ENCODE peak calls at places on chromosomes 13 and 19, in four cellular contexts. S, P, G and O are unnamed samples.

GRCh38 chr19:4122480-4122879 is 1.4 kb downstream of the MAP2K2 start:
- DNase-seq in S (no peak), P (no peak), G (no peak), O (no peak)

GRCh38 chr13:101875717-101876393 is 423.4 kb downstream of the ITGBL1 start:
- DNase-seq in S (no peak), P (peak), G (no peak), O (no peak)

GRCh38 chr13:39215971-39216370 is 177.7 kb downstream of the NHLRC3 start:
- DNase-seq in S (no peak), P (no peak), G (no peak), O (no peak)

GRCh38 chr13:63425131-63425530 is 2009.5 kb upstream of the PCDH20 start:
- DNase-seq in S (no peak), P (peak), G (no peak), O (no peak)

GRCh38 chr19:13797058-13797440 is 1.8 kb downstream of the ZSWIM4 start:
- DNase-seq in S (no peak), P (no peak), G (no peak), O (no peak)

GRCh38 chr13:50012396-50013169 is 2.7 kb upstream of the KCNRG start:
- DNase-seq in S (no peak), P (no peak), G (no peak), O (no peak)

GRCh38 chr19:29964171-29964570 is 22.1 kb downstream of the URI1 start:
- DNase-seq in S (no peak), P (no peak), G (no peak), O (no peak)

GRCh38 chr13:31261241-31261640 is 61.5 kb downstream of the B3GLCT start:
- DNase-seq in S (no peak), P (no peak), G (no peak), O (no peak)

GRCh38 chr13:32125221-32125621 is 93.6 kb downstream of the FRY start:
- DNase-seq in S (no peak), P (peak), G (no peak), O (no peak)

GRCh38 chr19:14363203-14364097 is 17.8 kb upstream of the ADGRE5 start:
- DNase-seq in S (peak), P (peak), G (peak), O (peak)

GRCh38 chr13:77300176-77301141 is 26.4 kb downstream of the MYCBP2 start:
- DNase-seq in S (no peak), P (peak), G (no peak), O (no peak)

GRCh38 chr19:5057860-5058259 is 88.9 kb downstream of the KDM4B start:
- DNase-seq in S (no peak), P (no peak), G (no peak), O (no peak)

GRCh38 chr19:13748169-13748884 is 16.0 kb upstream of the MRI1 start:
- DNase-seq in S (no peak), P (peak), G (peak), O (no peak)

GRCh38 chr19:23686622-23687423 is at the start of gene ZNF675:
- DNase-seq in S (peak), P (peak), G (peak), O (peak)

GRCh38 chr13:51714663-51715168 is 89.2 kb downstream of the DHRS12 start:
- DNase-seq in S (no peak), P (peak), G (no peak), O (no peak)

GRCh38 chr19:29875931-29876330 is 64.1 kb downstream of the CCNE1 start:
- DNase-seq in S (no peak), P (no peak), G (no peak), O (no peak)

GRCh38 chr19:29194658-29195057 is 18.3 kb downstream of the UQCRFS1 start:
- DNase-seq in S (no peak), P (no peak), G (no peak), O (no peak)

GRCh38 chr19:31938675-31939074 is 406.7 kb upstream of the ZNF507 start:
- DNase-seq in S (no peak), P (peak), G (no peak), O (no peak)

GRCh38 chr19:4738734-4739133 is 15.1 kb upstream of the DPP9 start:
- DNase-seq in S (no peak), P (no peak), G (no peak), O (no peak)

GRCh38 chr13:84940167-84940566 is 859.1 kb downstream of the SLITRK6 start:
- DNase-seq in S (no peak), P (no peak), G (no peak), O (no peak)

GRCh38 chr19:17762505-17763229 is 11.4 kb downstream of the FCHO1 start:
- DNase-seq in S (no peak), P (peak), G (no peak), O (no peak)

GRCh38 chr19:35174226-35174625 is 19.7 kb downstream of the FXYD5 start:
- DNase-seq in S (no peak), P (no peak), G (no peak), O (no peak)

GRCh38 chr13:112065867-112066623 is 904 bp upstream of the SOX1 start:
- DNase-seq in S (no peak), P (no peak), G (no peak), O (no peak)

GRCh38 chr19:1274081-1274851 is 1.1 kb upstream of the FAM174C start:
- DNase-seq in S (no peak), P (no peak), G (peak), O (no peak)

GRCh38 chr13:98014766-98015165 is 61.3 kb downstream of the IPO5 start:
- DNase-seq in S (no peak), P (peak), G (no peak), O (no peak)

GRCh38 chr13:113653264-113654174 is 4.5 kb downstream of the ATP4B start:
- DNase-seq in S (peak), P (no peak), G (peak), O (peak)

GRCh38 chr13:43307921-43308433 is 284.6 kb downstream of the DNAJC15 start:
- DNase-seq in S (peak), P (peak), G (peak), O (no peak)

DNA sequence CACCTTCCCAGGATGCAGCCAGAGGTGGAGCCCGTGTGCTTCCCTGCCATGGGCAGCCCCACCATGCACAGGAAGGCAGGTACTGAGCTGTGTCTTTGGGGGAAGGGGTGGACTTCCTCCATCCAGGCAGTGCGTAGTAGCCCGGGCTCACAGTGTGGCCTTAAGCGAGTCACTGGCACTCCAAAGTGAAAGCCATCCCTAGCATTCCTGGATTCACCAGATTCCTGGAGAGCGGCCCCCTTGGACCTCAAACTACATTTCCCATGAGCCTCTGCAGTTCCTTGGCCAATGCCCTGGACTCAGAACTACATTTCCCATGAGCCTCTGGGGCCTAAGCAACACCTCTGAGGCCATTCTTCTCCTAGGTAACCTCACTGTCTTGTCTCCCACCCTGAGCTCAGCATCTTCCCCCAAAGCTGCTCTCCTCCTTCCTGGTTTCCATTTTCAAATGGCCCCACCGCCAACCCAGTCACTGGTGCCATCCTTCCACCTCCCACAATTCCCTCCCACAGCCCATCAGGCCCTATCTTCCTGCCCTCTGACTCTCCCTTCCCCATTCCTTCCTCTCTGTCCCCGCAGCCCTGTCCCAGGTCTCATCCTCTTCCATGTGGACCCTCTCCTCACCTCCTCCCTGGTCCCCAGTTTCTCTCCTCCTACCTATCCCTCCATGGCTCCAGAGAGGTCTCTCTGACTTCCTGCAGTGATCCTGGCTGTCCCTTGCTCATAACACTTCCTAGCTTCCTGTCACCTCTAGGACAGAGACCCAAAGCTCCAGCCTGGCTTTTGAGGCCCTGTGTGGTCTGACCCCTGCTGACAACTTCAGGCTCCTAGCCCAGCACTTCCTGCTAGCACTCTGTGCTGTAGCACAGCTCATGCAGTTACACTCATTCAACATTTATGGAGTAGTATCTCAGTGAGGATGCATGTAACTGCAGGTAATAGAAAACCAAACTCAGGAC is at the start of gene C19orf81:
- DNase-seq in S (no peak), P (no peak), G (no peak), O (no peak)
- TF ChIP-seq CTCF in S (no peak), P (no peak), G (no peak), O (no peak)

GRCh38 chr19:38304352-38304865 is 358 bp downstream of the C19orf33 start:
- DNase-seq in S (no peak), P (no peak), G (no peak), O (no peak)
- H3K4me3 ChIP-seq in S (peak), P (no peak), G (no peak), O (no peak)

GRCh38 chr13:48235814-48236135 is 2.8 kb downstream of the ITM2B start:
- DNase-seq in S (no peak), P (no peak), G (no peak), O (no peak)
- H3K27ac ChIP-seq in S (peak), P (peak), G (peak), O (peak)

DNA sequence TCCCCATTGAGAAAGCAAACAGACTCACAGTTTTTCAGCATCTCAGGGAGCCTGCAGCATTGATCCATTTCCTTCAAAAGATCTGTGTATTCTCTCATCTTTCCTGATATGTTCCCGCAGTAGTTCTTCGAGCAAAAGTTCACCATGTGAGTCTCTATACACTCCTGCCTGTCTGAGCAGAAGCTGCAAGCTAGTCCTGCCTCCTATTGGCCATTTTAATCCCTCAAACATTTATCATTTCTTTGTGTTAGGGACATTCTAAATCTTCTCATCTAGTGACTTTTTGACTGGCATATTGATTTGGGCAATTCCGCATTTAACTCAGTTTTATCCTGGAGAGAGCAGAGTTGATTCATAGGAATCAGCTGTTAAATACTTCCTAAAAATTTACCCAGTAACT is 660.4 kb upstream of the KLF12 start:
- DNase-seq in S (no peak), P (no peak), G (no peak), O (no peak)
- TF ChIP-seq CTCF in S (no peak), P (no peak), G (no peak), O (no peak)